ENCODE peak calls at places on chromosomes 3 and 15, in five cellular contexts. T is MM.1S, G is breast epithelium, X is lower lobe of right lung, P is AG04450. Z is an unnamed sample.

GRCh38 chr15:79197285-79197684 is 85.2 kb upstream of the ANKRD34C start:
- DNase-seq in T (no peak), G (no peak), X (no peak), P (no peak), Z (no peak)

GRCh38 chr3:13083254-13083653 is 10.0 kb upstream of the IQSEC1 start:
- DNase-seq in T (no peak), G (no peak), X (no peak), P (no peak), Z (no peak)

GRCh38 chr3:11435420-11435819 is 163.2 kb downstream of the ATG7 start:
- DNase-seq in T (no peak), G (no peak), X (no peak), P (no peak), Z (no peak)

GRCh38 chr15:45439521-45439931 is 61.2 kb upstream of the GATM start:
- DNase-seq in T (no peak), G (no peak), X (no peak), P (no peak), Z (no peak)

GRCh38 chr3:175150812-175151411 is 291.8 kb downstream of the NAALADL2 start:
- DNase-seq in T (peak; percentile 94), G (peak; percentile 51), X (no peak), P (no peak), Z (no peak)

GRCh38 chr3:51340311-51340829 is 44.7 kb upstream of the MANF start:
- DNase-seq in T (no peak), G (peak; percentile 54), X (no peak), P (peak; percentile 78), Z (no peak)

GRCh38 chr3:186254676-186255665 is 107.1 kb downstream of the DGKG start:
- DNase-seq in T (no peak), G (no peak), X (peak; percentile 58), P (no peak), Z (no peak)

GRCh38 chr3:70360985-70361384 is 48.5 kb upstream of the MDFIC2 start:
- DNase-seq in T (no peak), G (no peak), X (no peak), P (no peak), Z (no peak)

GRCh38 chr3:148466143-148466542 is 231.6 kb upstream of the AGTR1 start:
- DNase-seq in T (no peak), G (no peak), X (no peak), P (no peak), Z (no peak)

GRCh38 chr3:152742368-152743347 is 92.3 kb upstream of the P2RY1 start:
- DNase-seq in T (peak; percentile 30), G (no peak), X (no peak), P (no peak), Z (no peak)

GRCh38 chr3:42369304-42369703 is 41.1 kb downstream of the LYZL4 start:
- DNase-seq in T (no peak), G (peak; percentile 59), X (no peak), P (no peak), Z (no peak)

GRCh38 chr3:111954228-111954990 is 24.4 kb upstream of the ABHD10 start:
- DNase-seq in T (no peak), G (no peak), X (no peak), P (no peak), Z (no peak)

GRCh38 chr3:63557912-63558311 is 94.6 kb upstream of the SNTN start:
- DNase-seq in T (peak; percentile 25), G (no peak), X (no peak), P (no peak), Z (no peak)

GRCh38 chr3:129992781-129993180 is 18.3 kb downstream of the TRH start:
- DNase-seq in T (no peak), G (no peak), X (no peak), P (no peak), Z (no peak)

GRCh38 chr3:178295257-178295912 is 240.9 kb upstream of the KCNMB2 start:
- DNase-seq in T (no peak), G (no peak), X (no peak), P (no peak), Z (no peak)

GRCh38 chr3:151795276-151795675 is 18.6 kb upstream of the AADAC start:
- DNase-seq in T (no peak), G (no peak), X (no peak), P (peak; percentile 36), Z (no peak)

GRCh38 chr15:87115795-87116194 is 1036.1 kb downstream of the AGBL1 start:
- DNase-seq in T (no peak), G (no peak), X (no peak), P (no peak), Z (no peak)
- H3K9me3 ChIP-seq in T (no peaks in the 10 kb centered on the region), G (no peaks in the 10 kb centered on the region), X (no peaks in the 10 kb centered on the region), P (peaks cover 7% of the 10 kb centered on the region), Z (no peaks in the 10 kb centered on the region)

GRCh38 chr3:160720123-160720746 is 35.8 kb upstream of the PPM1L start:
- DNase-seq in T (no peak), G (no peak), X (no peak), P (no peak), Z (no peak)
- TF ChIP-seq CTCF in T (peak; percentile 39), G (no peak), X (no peak), P (peak; percentile 19), Z (no peak)

GRCh38 chr3:32841875-32842505 is 24.2 kb downstream of the TRIM71 start:
- DNase-seq in T (no peak), G (no peak), X (no peak), P (no peak), Z (no peak)

GRCh38 chr3:32841341-32841740 is 23.5 kb downstream of the TRIM71 start:
- DNase-seq in T (no peak), G (no peak), X (no peak), P (no peak), Z (no peak)

GRCh38 chr3:32842987-32843386 is 25.2 kb downstream of the TRIM71 start:
- DNase-seq in T (no peak), G (no peak), X (no peak), P (no peak), Z (no peak)

GRCh38 chr3:32843504-32844321 is 25.9 kb downstream of the TRIM71 start:
- DNase-seq in T (no peak), G (no peak), X (no peak), P (no peak), Z (no peak)

DNA sequence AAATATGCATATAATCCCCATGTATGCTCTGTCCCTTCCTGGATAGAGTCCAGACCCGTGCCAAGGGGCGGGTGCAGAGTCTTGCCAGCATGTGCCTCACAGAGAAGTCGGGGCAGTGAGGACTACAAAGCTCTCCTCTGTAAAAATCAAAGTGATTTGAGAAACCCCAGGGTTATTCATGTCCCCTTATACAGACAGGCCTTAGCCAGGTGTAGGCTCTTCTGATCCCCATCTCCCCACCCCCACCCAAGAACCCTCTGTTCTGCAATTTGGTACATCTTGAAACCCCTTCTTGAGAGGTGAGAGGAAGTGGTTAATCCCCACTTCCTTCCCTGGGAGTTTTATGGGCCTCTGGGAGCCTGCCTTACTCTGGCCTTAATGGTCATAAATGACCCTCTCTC is 24.7 kb downstream of the TRIM71 start:
- DNase-seq in T (peak; percentile 51), G (no peak), X (no peak), P (no peak), Z (no peak)
- H3K27ac ChIP-seq in T (no peak overlapping the region), G (no peak overlapping the region), X (no peak overlapping the region), P (no peak overlapping the region), Z (no peak overlapping the region)

GRCh38 chr3:132758740-132759139 is 36.5 kb upstream of the NPHP3 start:
- DNase-seq in T (no peak), G (no peak), X (no peak), P (no peak), Z (no peak)
- H3K9me3 ChIP-seq in T (no peaks in the 10 kb centered on the region), G (no peaks in the 10 kb centered on the region), X (no peaks in the 10 kb centered on the region), P (no peaks in the 10 kb centered on the region), Z (no peaks in the 10 kb centered on the region)